ENCODE peak calls at places on chromosomes 7 and 10, in nine cellular contexts. A, X, O, J, S, H, Y, M and Z are unnamed samples.

GRCh38 chr10:97163646-97164535 is 21.9 kb downstream of the SLIT1 start:
- DNase-seq in M (no peak), S (no peak), A (no peak), Y (no peak), H (no peak), J (no peak), X (peak; percentile 59), O (no peak), Z (no peak)

GRCh38 chr10:133464582-133465031 is 10.9 kb downstream of the SCART1 start:
- DNase-seq in J (no peak), O (no peak), Y (no peak), H (no peak), M (no peak), S (no peak), A (no peak), X (no peak), Z (no peak)

GRCh38 chr7:3260425-3260762 is 40.7 kb upstream of the SDK1 start:
- DNase-seq in Y (no peak), O (no peak), J (no peak), M (peak; percentile 48), S (no peak), X (no peak), A (no peak), H (no peak), Z (no peak)

GRCh38 chr7:92404170-92404614 is 43.1 kb upstream of the GATAD1 start:
- DNase-seq in A (no peak), X (no peak), J (no peak), S (no peak), M (no peak), O (no peak), Y (no peak), H (peak; percentile 62), Z (no peak)

GRCh38 chr7:137923380-137923779 is 76.6 kb upstream of the DGKI start:
- DNase-seq in H (no peak), Y (no peak), X (no peak), O (no peak), S (no peak), A (no peak), J (no peak), M (peak; percentile 67), Z (no peak)

GRCh38 chr7:25253714-25254113 is 25.4 kb upstream of the NPVF start:
- DNase-seq in H (no peak), Y (no peak), S (no peak), M (no peak), O (no peak), J (no peak), A (no peak), X (no peak), Z (no peak)

GRCh38 chr7:24979470-24979862 is 512 bp downstream of the OSBPL3 start:
- DNase-seq in M (no peak), X (peak; percentile 52), O (peak; percentile 81), S (no peak), J (peak; percentile 42), A (peak; percentile 64), Y (no peak), H (peak; percentile 87), Z (no peak)

GRCh38 chr7:18003286-18003685 is 24.4 kb downstream of the PRPS1L1 start:
- DNase-seq in J (no peak), S (no peak), Y (no peak), H (no peak), O (no peak), A (no peak), M (no peak), X (no peak), Z (no peak)

GRCh38 chr7:140214075-140214684 is 37.4 kb upstream of the KDM7A start:
- DNase-seq in Y (no peak), O (peak; percentile 75), J (no peak), A (no peak), X (no peak), M (peak; percentile 52), H (no peak), S (peak; percentile 61), Z (peak; percentile 41)

GRCh38 chr10:68137174-68137573 is 27.9 kb downstream of the MYPN start:
- DNase-seq in A (no peak), Y (no peak), S (no peak), M (peak; percentile 22), H (no peak), O (no peak), J (no peak), X (no peak), Z (no peak)

GRCh38 chr10:31724296-31724695 is 204.3 kb downstream of the ARHGAP12 start:
- DNase-seq in X (peak; percentile 51), S (no peak), M (no peak), H (no peak), J (no peak), A (no peak), Y (no peak), O (no peak), Z (no peak)

GRCh38 chr10:2627969-2628368 is 439.4 kb upstream of the PFKP start:
- DNase-seq in H (no peak), S (no peak), X (no peak), M (no peak), J (no peak), O (no peak), A (no peak), Y (no peak), Z (no peak)

GRCh38 chr7:47382200-47382599 is 199.7 kb downstream of the TNS3 start:
- DNase-seq in H (no peak), O (no peak), J (no peak), Y (no peak), M (no peak), S (peak; percentile 58), X (no peak), A (no peak), Z (no peak)

GRCh38 chr7:1586827-1587705 is 17.2 kb upstream of the PSMG3 start:
- DNase-seq in H (no peak), S (no peak), Y (no peak), O (no peak), J (no peak), M (no peak), A (no peak), X (no peak), Z (no peak)

GRCh38 chr10:4459531-4459930 is 366.5 kb upstream of the AKR1E2 start:
- DNase-seq in X (no peak), Y (no peak), H (no peak), J (no peak), M (peak; percentile 47), O (peak; percentile 39), A (no peak), S (peak; percentile 85), Z (no peak)

GRCh38 chr7:16034353-16034752 is 347.9 kb upstream of the MEOX2 start:
- DNase-seq in Y (no peak), M (no peak), S (no peak), J (no peak), H (no peak), A (no peak), O (no peak), X (no peak), Z (no peak)

GRCh38 chr7:68103319-68103718 is 1106.7 kb downstream of the TYW1 start:
- DNase-seq in S (no peak), Y (no peak), A (no peak), O (no peak), J (no peak), H (no peak), M (no peak), X (no peak), Z (no peak)

GRCh38 chr7:103445228-103446020 is 583 bp downstream of the SLC26A5 start:
- DNase-seq in J (no peak), O (no peak), H (no peak), S (peak; percentile 40), A (peak; percentile 24), M (no peak), Y (no peak), X (no peak), Z (peak; percentile 19)

GRCh38 chr10:130362308-130362761 is 226.1 kb downstream of the GLRX3 start:
- DNase-seq in O (no peak), H (no peak), Y (no peak), S (no peak), A (no peak), M (no peak), X (no peak), J (no peak), Z (no peak)

GRCh38 chr7:2528481-2529095 is 9.0 kb downstream of the LFNG start:
- DNase-seq in H (no peak), J (no peak), Y (no peak), O (no peak), S (no peak), X (no peak), A (no peak), M (no peak), Z (no peak)